ENCODE peak calls at places on chromosomes 7 and 10, in five cellular contexts. One of them, this sample, is unnamed.

GRCh38 chr10:117094856-117095255 is 43.2 kb downstream of the VAX1 start:
- DNase-seq in fibroblast of lung: no peak
- DNase-seq in stimulated activated CD4-positive, alpha-beta T cell treated with anti-CD3 and anti-CD28 coated beads, Interleukin-4, amount 100 ng/mL, for 48 hours: no peak
- DNase-seq in epithelial cell of esophagus: no peak
- DNase-seq in CD14-positive monocyte: no peak
- DNase-seq in this sample: no peak

GRCh38 chr10:133258818-133259602 is 17.7 kb downstream of the ADAM8 start:
- DNase-seq in epithelial cell of esophagus: peak; percentile 100
- DNase-seq in fibroblast of lung: peak; percentile 99
- DNase-seq in stimulated activated CD4-positive, alpha-beta T cell treated with anti-CD3 and anti-CD28 coated beads, Interleukin-4, amount 100 ng/mL, for 48 hours: peak; percentile 87
- DNase-seq in CD14-positive monocyte: peak; percentile 99
- DNase-seq in this sample: peak; percentile 99

GRCh38 chr10:43198682-43199005 is 60.4 kb downstream of the CSGALNACT2 start:
- DNase-seq in fibroblast of lung: no peak
- DNase-seq in CD14-positive monocyte: no peak
- DNase-seq in epithelial cell of esophagus: no peak
- DNase-seq in stimulated activated CD4-positive, alpha-beta T cell treated with anti-CD3 and anti-CD28 coated beads, Interleukin-4, amount 100 ng/mL, for 48 hours: no peak
- DNase-seq in this sample: no peak

GRCh38 chr10:91034494-91035157 is 113.7 kb upstream of the ANKRD1 start:
- DNase-seq in CD14-positive monocyte: no peak
- DNase-seq in stimulated activated CD4-positive, alpha-beta T cell treated with anti-CD3 and anti-CD28 coated beads, Interleukin-4, amount 100 ng/mL, for 48 hours: no peak
- DNase-seq in fibroblast of lung: peak; percentile 70
- DNase-seq in epithelial cell of esophagus: no peak
- DNase-seq in this sample: peak; percentile 71

GRCh38 chr10:96960872-96961271 is 128.8 kb downstream of the LCOR start:
- DNase-seq in stimulated activated CD4-positive, alpha-beta T cell treated with anti-CD3 and anti-CD28 coated beads, Interleukin-4, amount 100 ng/mL, for 48 hours: no peak
- DNase-seq in fibroblast of lung: peak; percentile 45
- DNase-seq in CD14-positive monocyte: no peak
- DNase-seq in epithelial cell of esophagus: no peak
- DNase-seq in this sample: no peak

GRCh38 chr10:70528726-70529362 is 50.3 kb downstream of the PALD1 start:
- DNase-seq in CD14-positive monocyte: no peak
- DNase-seq in fibroblast of lung: peak; percentile 54
- DNase-seq in epithelial cell of esophagus: peak; percentile 68
- DNase-seq in stimulated activated CD4-positive, alpha-beta T cell treated with anti-CD3 and anti-CD28 coated beads, Interleukin-4, amount 100 ng/mL, for 48 hours: no peak
- DNase-seq in this sample: peak; percentile 56

GRCh38 chr7:132771301-132771730 is 195.0 kb upstream of the PLXNA4 start:
- DNase-seq in stimulated activated CD4-positive, alpha-beta T cell treated with anti-CD3 and anti-CD28 coated beads, Interleukin-4, amount 100 ng/mL, for 48 hours: no peak
- DNase-seq in CD14-positive monocyte: no peak
- DNase-seq in fibroblast of lung: no peak
- DNase-seq in epithelial cell of esophagus: peak; percentile 5
- DNase-seq in this sample: no peak

GRCh38 chr7:55128693-55129394 is 110.0 kb downstream of the EGFR start:
- DNase-seq in stimulated activated CD4-positive, alpha-beta T cell treated with anti-CD3 and anti-CD28 coated beads, Interleukin-4, amount 100 ng/mL, for 48 hours: no peak
- DNase-seq in CD14-positive monocyte: no peak
- DNase-seq in epithelial cell of esophagus: no peak
- DNase-seq in fibroblast of lung: peak; percentile 69
- DNase-seq in this sample: peak; percentile 80

GRCh38 chr10:129695671-129696070 is 228.6 kb downstream of the MGMT start:
- DNase-seq in fibroblast of lung: no peak
- DNase-seq in CD14-positive monocyte: no peak
- DNase-seq in epithelial cell of esophagus: no peak
- DNase-seq in stimulated activated CD4-positive, alpha-beta T cell treated with anti-CD3 and anti-CD28 coated beads, Interleukin-4, amount 100 ng/mL, for 48 hours: no peak
- DNase-seq in this sample: no peak